ENCODE peak calls at places on chromosomes 1 and 21, in ten cellular contexts. One of them, this sample, is unnamed.

GRCh38 chr21:35204850-35205564 is 155.9 kb upstream of the RUNX1 start:
- DNase-seq in breast epithelium: no peak
- DNase-seq in AG04449: peak
- DNase-seq in A549: no peak
- DNase-seq in neural crest cell: no peak
- DNase-seq in osteoblast: peak
- DNase-seq in IMR-90: peak
- DNase-seq in upper lobe of right lung: peak
- DNase-seq in HL-60: no peak
- DNase-seq in epithelial cell of esophagus: no peak
- DNase-seq in this sample: no peak

GRCh38 chr21:23725576-23725975 is 1881.7 kb downstream of the MRPL39 start:
- DNase-seq in breast epithelium: no peak
- DNase-seq in AG04449: no peak
- DNase-seq in A549: no peak
- DNase-seq in neural crest cell: no peak
- DNase-seq in osteoblast: no peak
- DNase-seq in IMR-90: no peak
- DNase-seq in upper lobe of right lung: no peak
- DNase-seq in HL-60: no peak
- DNase-seq in epithelial cell of esophagus: no peak
- DNase-seq in this sample: no peak

GRCh38 chr1:168469690-168470089 is 74.1 kb downstream of the XCL2 start:
- DNase-seq in breast epithelium: peak
- DNase-seq in AG04449: no peak
- DNase-seq in A549: peak
- DNase-seq in neural crest cell: no peak
- DNase-seq in osteoblast: peak
- DNase-seq in IMR-90: peak
- DNase-seq in upper lobe of right lung: no peak
- DNase-seq in HL-60: peak
- DNase-seq in epithelial cell of esophagus: peak
- DNase-seq in this sample: no peak

GRCh38 chr1:185853739-185854138 is 119.5 kb downstream of the HMCN1 start:
- DNase-seq in breast epithelium: no peak
- DNase-seq in AG04449: peak
- DNase-seq in A549: no peak
- DNase-seq in neural crest cell: no peak
- DNase-seq in osteoblast: no peak
- DNase-seq in IMR-90: peak
- DNase-seq in upper lobe of right lung: no peak
- DNase-seq in HL-60: no peak
- DNase-seq in epithelial cell of esophagus: peak
- DNase-seq in this sample: no peak

GRCh38 chr1:147084273-147085096 is 87.8 kb downstream of the PRKAB2 start:
- DNase-seq in breast epithelium: peak
- DNase-seq in AG04449: peak
- DNase-seq in A549: peak
- DNase-seq in neural crest cell: peak
- DNase-seq in osteoblast: peak
- DNase-seq in IMR-90: peak
- DNase-seq in upper lobe of right lung: no peak
- DNase-seq in HL-60: peak
- DNase-seq in epithelial cell of esophagus: peak
- DNase-seq in this sample: peak

GRCh38 chr1:238783633-238784032 is 602.7 kb upstream of the CHRM3 start:
- DNase-seq in breast epithelium: no peak
- DNase-seq in AG04449: no peak
- DNase-seq in A549: no peak
- DNase-seq in neural crest cell: no peak
- DNase-seq in osteoblast: no peak
- DNase-seq in IMR-90: no peak
- DNase-seq in upper lobe of right lung: no peak
- DNase-seq in HL-60: no peak
- DNase-seq in epithelial cell of esophagus: no peak
- DNase-seq in this sample: no peak

GRCh38 chr1:212610575-212610967 is 2.0 kb downstream of the ATF3 start:
- DNase-seq in breast epithelium: no peak
- DNase-seq in AG04449: no peak
- DNase-seq in A549: no peak
- DNase-seq in neural crest cell: no peak
- DNase-seq in osteoblast: no peak
- DNase-seq in IMR-90: no peak
- DNase-seq in upper lobe of right lung: no peak
- DNase-seq in HL-60: no peak
- DNase-seq in epithelial cell of esophagus: no peak
- DNase-seq in this sample: no peak

GRCh38 chr1:168631671-168632400 is 55.4 kb downstream of the XCL1 start:
- DNase-seq in breast epithelium: no peak
- DNase-seq in AG04449: no peak
- DNase-seq in A549: no peak
- DNase-seq in neural crest cell: no peak
- DNase-seq in osteoblast: no peak
- DNase-seq in IMR-90: no peak
- DNase-seq in upper lobe of right lung: no peak
- DNase-seq in HL-60: no peak
- DNase-seq in epithelial cell of esophagus: no peak
- DNase-seq in this sample: no peak

GRCh38 chr1:171257207-171258052 is 9.1 kb downstream of the FMO1 start:
- DNase-seq in breast epithelium: peak
- DNase-seq in AG04449: no peak
- DNase-seq in A549: no peak
- DNase-seq in neural crest cell: no peak
- DNase-seq in osteoblast: no peak
- DNase-seq in IMR-90: no peak
- DNase-seq in upper lobe of right lung: no peak
- DNase-seq in HL-60: no peak
- DNase-seq in epithelial cell of esophagus: peak
- DNase-seq in this sample: no peak

GRCh38 chr1:16204634-16205332 is 7.7 kb downstream of the ARHGEF19 start:
- DNase-seq in breast epithelium: no peak
- DNase-seq in AG04449: no peak
- DNase-seq in A549: peak
- DNase-seq in neural crest cell: no peak
- DNase-seq in osteoblast: peak
- DNase-seq in IMR-90: no peak
- DNase-seq in upper lobe of right lung: peak
- DNase-seq in HL-60: no peak
- DNase-seq in epithelial cell of esophagus: peak
- DNase-seq in this sample: peak

GRCh38 chr1:156241311-156241811 is 623 bp upstream of the BGLAP start:
- DNase-seq in breast epithelium: no peak
- DNase-seq in AG04449: no peak
- DNase-seq in A549: no peak
- DNase-seq in neural crest cell: no peak
- DNase-seq in osteoblast: peak
- DNase-seq in IMR-90: peak
- DNase-seq in upper lobe of right lung: no peak
- DNase-seq in HL-60: no peak
- DNase-seq in epithelial cell of esophagus: peak
- DNase-seq in this sample: no peak

GRCh38 chr1:116426401-116426800 is 53.4 kb downstream of the ATP1A1 start:
- DNase-seq in breast epithelium: no peak
- DNase-seq in AG04449: no peak
- DNase-seq in A549: no peak
- DNase-seq in neural crest cell: no peak
- DNase-seq in osteoblast: no peak
- DNase-seq in IMR-90: no peak
- DNase-seq in upper lobe of right lung: no peak
- DNase-seq in HL-60: no peak
- DNase-seq in epithelial cell of esophagus: no peak
- DNase-seq in this sample: no peak

GRCh38 chr1:160400646-160401486 is 502 bp downstream of the VANGL2 start:
- DNase-seq in breast epithelium: no peak
- DNase-seq in AG04449: no peak
- DNase-seq in A549: no peak
- DNase-seq in neural crest cell: peak
- DNase-seq in osteoblast: no peak
- DNase-seq in IMR-90: no peak
- DNase-seq in upper lobe of right lung: no peak
- DNase-seq in HL-60: no peak
- DNase-seq in epithelial cell of esophagus: no peak
- DNase-seq in this sample: peak
- TF ChIP-seq CTCF in breast epithelium: no peak
- TF ChIP-seq CTCF in AG04449: no peak
- TF ChIP-seq CTCF in A549: no peak
- TF ChIP-seq CTCF in neural crest cell: no peak
- TF ChIP-seq CTCF in osteoblast: no peak
- TF ChIP-seq CTCF in IMR-90: no peak
- TF ChIP-seq CTCF in upper lobe of right lung: no peak
- TF ChIP-seq CTCF in HL-60: no peak
- TF ChIP-seq CTCF in epithelial cell of esophagus: no peak
- TF ChIP-seq CTCF in this sample: no peak

GRCh38 chr1:58250587-58250948 is 296.0 kb downstream of the OMA1 start:
- DNase-seq in breast epithelium: no peak
- DNase-seq in AG04449: no peak
- DNase-seq in A549: no peak
- DNase-seq in neural crest cell: no peak
- DNase-seq in osteoblast: peak
- DNase-seq in IMR-90: no peak
- DNase-seq in upper lobe of right lung: no peak
- DNase-seq in HL-60: no peak
- DNase-seq in epithelial cell of esophagus: no peak
- DNase-seq in this sample: no peak

GRCh38 chr1:58249729-58250586 is 296.6 kb downstream of the OMA1 start:
- DNase-seq in breast epithelium: no peak
- DNase-seq in AG04449: no peak
- DNase-seq in A549: no peak
- DNase-seq in neural crest cell: peak
- DNase-seq in osteoblast: peak
- DNase-seq in IMR-90: peak
- DNase-seq in upper lobe of right lung: no peak
- DNase-seq in HL-60: no peak
- DNase-seq in epithelial cell of esophagus: peak
- DNase-seq in this sample: peak

GRCh38 chr1:58248067-58248466 is 298.5 kb downstream of the OMA1 start:
- DNase-seq in breast epithelium: no peak
- DNase-seq in AG04449: no peak
- DNase-seq in A549: no peak
- DNase-seq in neural crest cell: no peak
- DNase-seq in osteoblast: no peak
- DNase-seq in IMR-90: no peak
- DNase-seq in upper lobe of right lung: no peak
- DNase-seq in HL-60: no peak
- DNase-seq in epithelial cell of esophagus: no peak
- DNase-seq in this sample: no peak

GRCh38 chr1:58249371-58249728 is 297.2 kb downstream of the OMA1 start:
- DNase-seq in breast epithelium: no peak
- DNase-seq in AG04449: no peak
- DNase-seq in A549: no peak
- DNase-seq in neural crest cell: no peak
- DNase-seq in osteoblast: peak
- DNase-seq in IMR-90: no peak
- DNase-seq in upper lobe of right lung: no peak
- DNase-seq in HL-60: no peak
- DNase-seq in epithelial cell of esophagus: no peak
- DNase-seq in this sample: no peak

GRCh38 chr1:58251415-58252073 is 295.0 kb downstream of the OMA1 start:
- DNase-seq in breast epithelium: no peak
- DNase-seq in AG04449: no peak
- DNase-seq in A549: no peak
- DNase-seq in neural crest cell: peak
- DNase-seq in osteoblast: peak
- DNase-seq in IMR-90: no peak
- DNase-seq in upper lobe of right lung: no peak
- DNase-seq in HL-60: peak
- DNase-seq in epithelial cell of esophagus: no peak
- DNase-seq in this sample: peak
- TF ChIP-seq CTCF in breast epithelium: no peak
- TF ChIP-seq CTCF in AG04449: peak
- TF ChIP-seq CTCF in A549: no peak
- TF ChIP-seq CTCF in neural crest cell: peak
- TF ChIP-seq CTCF in osteoblast: peak
- TF ChIP-seq CTCF in IMR-90: peak
- TF ChIP-seq CTCF in upper lobe of right lung: no peak
- TF ChIP-seq CTCF in HL-60: no peak
- TF ChIP-seq CTCF in epithelial cell of esophagus: no peak
- TF ChIP-seq CTCF in this sample: peak

GRCh38 chr1:231841616-231842344 is 215.2 kb downstream of the DISC1 start:
- DNase-seq in breast epithelium: no peak
- DNase-seq in AG04449: no peak
- DNase-seq in A549: peak
- DNase-seq in neural crest cell: no peak
- DNase-seq in osteoblast: no peak
- DNase-seq in IMR-90: peak
- DNase-seq in upper lobe of right lung: no peak
- DNase-seq in HL-60: no peak
- DNase-seq in epithelial cell of esophagus: peak
- DNase-seq in this sample: no peak

GRCh38 chr1:231839999-231840398 is 213.4 kb downstream of the DISC1 start:
- DNase-seq in breast epithelium: no peak
- DNase-seq in AG04449: no peak
- DNase-seq in A549: no peak
- DNase-seq in neural crest cell: no peak
- DNase-seq in osteoblast: no peak
- DNase-seq in IMR-90: no peak
- DNase-seq in upper lobe of right lung: no peak
- DNase-seq in HL-60: no peak
- DNase-seq in epithelial cell of esophagus: no peak
- DNase-seq in this sample: no peak

GRCh38 chr1:231836227-231836893 is 209.8 kb downstream of the DISC1 start:
- DNase-seq in breast epithelium: no peak
- DNase-seq in AG04449: no peak
- DNase-seq in A549: no peak
- DNase-seq in neural crest cell: no peak
- DNase-seq in osteoblast: no peak
- DNase-seq in IMR-90: no peak
- DNase-seq in upper lobe of right lung: no peak
- DNase-seq in HL-60: no peak
- DNase-seq in epithelial cell of esophagus: no peak
- DNase-seq in this sample: no peak
- TF ChIP-seq CTCF in breast epithelium: no peak
- TF ChIP-seq CTCF in AG04449: no peak
- TF ChIP-seq CTCF in A549: no peak
- TF ChIP-seq CTCF in neural crest cell: no peak
- TF ChIP-seq CTCF in osteoblast: no peak
- TF ChIP-seq CTCF in IMR-90: no peak
- TF ChIP-seq CTCF in upper lobe of right lung: no peak
- TF ChIP-seq CTCF in HL-60: no peak
- TF ChIP-seq CTCF in epithelial cell of esophagus: no peak
- TF ChIP-seq CTCF in this sample: no peak

DNA sequence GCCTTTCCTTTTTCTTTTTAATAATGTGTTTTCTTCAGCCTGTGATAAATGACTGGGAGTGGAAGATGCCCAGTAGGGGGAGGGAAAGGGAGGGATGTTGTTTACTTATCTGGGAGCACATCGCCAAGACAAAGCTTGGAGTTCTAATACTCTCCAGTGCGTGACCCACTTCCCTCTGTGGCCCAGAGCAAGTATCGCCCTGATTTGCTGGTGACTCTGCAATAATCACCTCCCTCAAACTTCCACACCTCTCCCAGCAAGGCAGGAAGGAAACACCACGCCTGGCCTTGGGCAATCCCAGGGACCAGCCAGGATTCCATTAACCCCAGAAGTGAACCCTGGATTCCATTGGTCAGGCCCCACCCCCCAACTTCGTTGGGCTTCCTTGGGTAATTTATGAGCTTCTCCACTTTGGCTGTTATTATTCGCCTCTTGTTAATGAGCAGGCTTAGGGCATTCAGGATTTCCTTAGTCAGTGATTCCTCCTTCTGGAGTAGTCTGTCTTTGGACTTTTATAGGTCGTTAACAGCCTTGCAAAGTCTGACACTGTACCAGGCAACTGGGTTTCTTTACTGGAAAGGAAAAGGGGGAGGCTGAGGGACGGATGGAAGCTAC is 24.3 kb upstream of the GRHL3 start:
- DNase-seq in breast epithelium: peak
- DNase-seq in AG04449: no peak
- DNase-seq in A549: peak
- DNase-seq in neural crest cell: no peak
- DNase-seq in osteoblast: no peak
- DNase-seq in IMR-90: no peak
- DNase-seq in upper lobe of right lung: peak
- DNase-seq in HL-60: peak
- DNase-seq in epithelial cell of esophagus: peak
- DNase-seq in this sample: peak
- TF ChIP-seq CTCF in breast epithelium: no peak
- TF ChIP-seq CTCF in AG04449: no peak
- TF ChIP-seq CTCF in A549: no peak
- TF ChIP-seq CTCF in neural crest cell: no peak
- TF ChIP-seq CTCF in osteoblast: peak
- TF ChIP-seq CTCF in IMR-90: peak
- TF ChIP-seq CTCF in upper lobe of right lung: peak
- TF ChIP-seq CTCF in HL-60: no peak
- TF ChIP-seq CTCF in epithelial cell of esophagus: peak
- TF ChIP-seq CTCF in this sample: no peak